ENCODE peak calls at places on chromosomes 11 and 22, in four cellular contexts. Y is A549, N is HepG2, O is K562. K is an unnamed sample.

GRCh38 chr11:46686886-46687810 is 13.3 kb downstream of the ARHGAP1 start:
- DNase-seq in Y (no peak), N (no peak), O (no peak), K (no peak)

GRCh38 chr11:130428271-130428670 is at the start of gene ADAMTS8:
- DNase-seq in Y (no peak), N (no peak), O (no peak), K (no peak)

GRCh38 chr22:26395926-26396325 is 33.1 kb upstream of the ASPHD2 start:
- DNase-seq in Y (no peak), N (no peak), O (no peak), K (no peak)

GRCh38 chr11:12841946-12842630 is 167.0 kb upstream of the RASSF10 start:
- DNase-seq in Y (no peak), N (no peak), O (no peak), K (no peak)

GRCh38 chr11:32658639-32659406 is 75.2 kb downstream of the EIF3M start:
- DNase-seq in Y (no peak), N (no peak), O (no peak), K (no peak)

GRCh38 chr11:1055990-1056771 is 18.5 kb upstream of the MUC2 start:
- DNase-seq in Y (no peak), N (no peak), O (no peak), K (peak)

GRCh38 chr11:46912526-46913150 is 5.7 kb downstream of the LRP4 start:
- DNase-seq in Y (no peak), N (no peak), O (peak), K (peak)

GRCh38 chr22:40469181-40469580 is 98.8 kb downstream of the SGSM3 start:
- DNase-seq in Y (no peak), N (no peak), O (peak), K (no peak)

GRCh38 chr11:31810779-31811647 is at the start of gene PAX6:
- DNase-seq in Y (peak), N (peak), O (peak), K (peak)

GRCh38 chr22:29202231-29203192 is 3.2 kb upstream of the EMID1 start:
- DNase-seq in Y (peak), N (peak), O (peak), K (peak)

GRCh38 chr22:33354928-33355327 is 296.7 kb upstream of the SYN3 start:
- DNase-seq in Y (no peak), N (no peak), O (no peak), K (no peak)

GRCh38 chr11:94504689-94505293 is 7.5 kb upstream of the C11orf97 start:
- DNase-seq in Y (peak), N (peak), O (peak), K (no peak)

GRCh38 chr11:16505481-16505880 is 149.1 kb upstream of the SOX6 start:
- DNase-seq in Y (no peak), N (no peak), O (no peak), K (peak)

GRCh38 chr22:20647586-20648305 is 126.2 kb upstream of the SERPIND1 start:
- DNase-seq in Y (no peak), N (no peak), O (no peak), K (no peak)

GRCh38 chr22:40345801-40346177 is 511 bp upstream of the ADSL start:
- DNase-seq in Y (no peak), N (peak), O (peak), K (peak)

GRCh38 chr11:118851970-118852369 is 31.7 kb upstream of the CXCR5 start:
- DNase-seq in Y (no peak), N (no peak), O (no peak), K (no peak)

GRCh38 chr11:130801287-130802146 is 114.8 kb downstream of the SNX19 start:
- DNase-seq in Y (no peak), N (no peak), O (no peak), K (no peak)

GRCh38 chr11:101442936-101443521 is 140.8 kb downstream of the TRPC6 start:
- DNase-seq in Y (no peak), N (no peak), O (no peak), K (no peak)

GRCh38 chr11:118524356-118524755 is 2.9 kb upstream of the TTC36 start:
- DNase-seq in Y (no peak), N (no peak), O (no peak), K (no peak)

GRCh38 chr11:67484847-67485311 is 2.1 kb downstream of the AIP start:
- DNase-seq in Y (no peak), N (no peak), O (no peak), K (no peak)

GRCh38 chr22:47038206-47038835 is 275.9 kb downstream of the TBC1D22A start:
- DNase-seq in Y (no peak), N (no peak), O (no peak), K (no peak)

GRCh38 chr11:55942785-55943392 is 6.7 kb upstream of the OR5I1 start:
- DNase-seq in Y (peak), N (peak), O (peak), K (no peak)

GRCh38 chr11:3225159-3225758 is 6.6 kb upstream of the MRGPRG start:
- DNase-seq in Y (no peak), N (no peak), O (no peak), K (no peak)

GRCh38 chr11:14022251-14022650 is 59.7 kb downstream of the SPON1 start:
- DNase-seq in Y (no peak), N (no peak), O (no peak), K (no peak)
- TF ChIP-seq HMGXB4 in Y (no peak), N (no peak), O (no peak), K (no peak)

GRCh38 chr11:122634507-122634906 is 21.0 kb upstream of the UBASH3B start:
- DNase-seq in Y (no peak), N (no peak), O (no peak), K (peak)
- TF ChIP-seq HMGXB4 in Y (no peak), N (no peak), O (no peak), K (no peak)

DNA sequence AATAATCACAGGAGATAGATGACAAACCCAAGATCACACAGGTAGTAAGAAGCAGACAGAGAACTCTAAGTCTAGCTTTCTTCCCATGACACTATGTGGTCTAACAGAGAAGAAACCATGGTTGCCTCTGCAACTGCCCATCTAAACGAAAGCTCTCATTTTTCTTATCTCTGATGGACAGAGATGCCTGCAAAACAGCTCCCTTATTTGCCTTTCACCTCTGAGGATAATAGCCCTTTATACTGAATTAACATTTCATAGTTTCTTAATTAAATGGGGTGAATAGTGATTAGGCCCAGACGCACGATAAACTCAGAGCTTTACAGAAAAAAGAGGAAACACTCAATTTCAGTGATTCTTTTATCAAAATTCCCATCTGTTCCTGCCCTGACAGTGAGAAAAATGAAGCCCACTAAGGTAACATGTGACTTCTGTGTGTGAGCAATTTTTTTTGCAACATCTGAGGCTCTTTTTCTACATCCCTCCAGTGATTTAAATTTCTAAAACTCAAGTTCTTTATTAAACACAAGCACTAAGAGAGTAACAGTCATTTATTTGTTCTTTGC is 24.6 kb downstream of the OR2AG2 start:
- DNase-seq in Y (no peak), N (no peak), O (no peak), K (no peak)
- TF ChIP-seq HMGXB4 in Y (no peak), N (no peak), O (no peak), K (no peak)

GRCh38 chr11:74493816-74494630 is 499 bp upstream of the LIPT2 start:
- DNase-seq in Y (no peak), N (no peak), O (no peak), K (no peak)
- TF ChIP-seq HMGXB4 in Y (no peak), N (no peak), O (no peak), K (no peak)

DNA sequence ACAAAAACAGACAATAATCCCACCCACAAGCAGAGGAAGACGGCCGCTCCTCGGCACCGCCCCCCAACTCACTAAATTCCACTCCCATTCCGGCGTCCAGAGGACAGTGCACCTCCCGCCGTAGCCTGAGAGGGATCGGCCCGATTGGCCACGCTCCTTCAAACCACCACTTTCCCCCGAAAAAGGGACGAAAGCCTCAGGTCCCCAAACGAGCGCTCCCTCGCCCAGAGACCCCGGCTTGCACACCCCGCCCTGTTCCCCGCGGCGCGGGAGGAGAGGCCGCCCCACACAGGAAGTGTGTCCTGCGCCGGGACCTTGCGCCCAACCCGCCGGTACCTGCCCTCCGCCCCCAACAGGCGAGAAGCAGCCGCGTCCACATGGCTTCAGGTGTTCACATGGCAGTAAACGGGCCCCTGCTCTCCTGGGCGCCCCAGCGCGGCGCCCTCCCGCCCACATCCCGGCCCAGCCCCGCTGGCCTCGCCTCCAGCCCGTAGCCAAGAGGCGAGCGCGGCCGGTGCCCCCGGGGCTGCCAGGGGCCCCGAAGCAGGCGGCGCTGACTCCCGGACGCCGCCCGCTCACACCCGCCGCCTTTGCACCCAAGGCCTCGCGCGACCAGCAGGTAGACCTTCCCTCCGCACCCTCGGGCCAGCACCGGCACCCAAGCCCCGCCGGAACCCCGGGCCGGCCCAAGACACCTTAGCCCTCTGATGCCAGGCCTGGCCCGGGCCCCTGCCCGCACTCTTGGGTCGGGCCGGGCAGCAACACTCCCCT is 861 bp downstream of the TCF20 start:
- DNase-seq in Y (peak), N (peak), O (peak), K (peak)
- TF ChIP-seq HMGXB4 in Y (no peak), N (peak), O (no peak), K (peak)